ENCODE peak calls at places on chromosomes 11 and 22, in six cellular contexts. One of them, this sample, is unnamed.

GRCh38 chr11:46710821-46711269 is 8.2 kb upstream of the F2 start:
- DNase-seq in PC-3: peak
- DNase-seq in NCI-H146: no peak
- DNase-seq in SK-MEL-5: peak
- DNase-seq in NCI-H1436: no peak
- DNase-seq in heart left ventricle: peak
- DNase-seq in this sample: peak

GRCh38 chr11:8786933-8787332 is 104.3 kb downstream of the RPL27A start:
- DNase-seq in PC-3: no peak
- DNase-seq in NCI-H146: no peak
- DNase-seq in SK-MEL-5: no peak
- DNase-seq in NCI-H1436: no peak
- DNase-seq in heart left ventricle: no peak
- DNase-seq in this sample: no peak

GRCh38 chr11:134398079-134398444 is 14.0 kb downstream of the B3GAT1 start:
- DNase-seq in PC-3: no peak
- DNase-seq in NCI-H146: no peak
- DNase-seq in SK-MEL-5: no peak
- DNase-seq in NCI-H1436: no peak
- DNase-seq in heart left ventricle: no peak
- DNase-seq in this sample: no peak

GRCh38 chr11:93484716-93485115 is 58.5 kb downstream of the SMCO4 start:
- DNase-seq in PC-3: no peak
- DNase-seq in NCI-H146: no peak
- DNase-seq in SK-MEL-5: no peak
- DNase-seq in NCI-H1436: no peak
- DNase-seq in heart left ventricle: no peak
- DNase-seq in this sample: no peak

GRCh38 chr11:57427692-57428082 is 766 bp upstream of the SLC43A3 start:
- DNase-seq in PC-3: no peak
- DNase-seq in NCI-H146: no peak
- DNase-seq in SK-MEL-5: peak
- DNase-seq in NCI-H1436: no peak
- DNase-seq in heart left ventricle: peak
- DNase-seq in this sample: peak

GRCh38 chr11:20501971-20502370 is 97.4 kb upstream of the SLC6A5 start:
- DNase-seq in PC-3: no peak
- DNase-seq in NCI-H146: no peak
- DNase-seq in SK-MEL-5: no peak
- DNase-seq in NCI-H1436: no peak
- DNase-seq in heart left ventricle: no peak
- DNase-seq in this sample: no peak

GRCh38 chr11:110409174-110409573 is 20.6 kb upstream of the FDX1 start:
- DNase-seq in PC-3: no peak
- DNase-seq in NCI-H146: no peak
- DNase-seq in SK-MEL-5: no peak
- DNase-seq in NCI-H1436: no peak
- DNase-seq in heart left ventricle: no peak
- DNase-seq in this sample: peak

GRCh38 chr11:134361661-134362060 is 29.9 kb downstream of the GLB1L2 start:
- DNase-seq in PC-3: no peak
- DNase-seq in NCI-H146: no peak
- DNase-seq in SK-MEL-5: no peak
- DNase-seq in NCI-H1436: no peak
- DNase-seq in heart left ventricle: peak
- DNase-seq in this sample: no peak

GRCh38 chr22:46815559-46815895 is 53.1 kb downstream of the TBC1D22A start:
- DNase-seq in PC-3: no peak
- DNase-seq in NCI-H146: no peak
- DNase-seq in SK-MEL-5: no peak
- DNase-seq in NCI-H1436: no peak
- DNase-seq in heart left ventricle: no peak
- DNase-seq in this sample: no peak

GRCh38 chr22:42324991-42325710 is 54.7 kb upstream of the TCF20 start:
- DNase-seq in PC-3: no peak
- DNase-seq in NCI-H146: peak
- DNase-seq in SK-MEL-5: no peak
- DNase-seq in NCI-H1436: peak
- DNase-seq in heart left ventricle: no peak
- DNase-seq in this sample: no peak

GRCh38 chr11:61776561-61777075 is 15.8 kb downstream of the TMEM258 start:
- DNase-seq in PC-3: peak
- DNase-seq in NCI-H146: peak
- DNase-seq in SK-MEL-5: peak
- DNase-seq in NCI-H1436: peak
- DNase-seq in heart left ventricle: no peak
- DNase-seq in this sample: peak

GRCh38 chr11:128587415-128587814 is at the start of gene ETS1:
- DNase-seq in PC-3: peak
- DNase-seq in NCI-H146: peak
- DNase-seq in SK-MEL-5: peak
- DNase-seq in NCI-H1436: no peak
- DNase-seq in heart left ventricle: no peak
- DNase-seq in this sample: peak

GRCh38 chr22:28006271-28006670 is 87.2 kb upstream of the PITPNB start:
- DNase-seq in PC-3: no peak
- DNase-seq in NCI-H146: no peak
- DNase-seq in SK-MEL-5: no peak
- DNase-seq in NCI-H1436: no peak
- DNase-seq in heart left ventricle: no peak
- DNase-seq in this sample: no peak

GRCh38 chr22:45672564-45673481 is 1.2 kb downstream of the ATXN10 start:
- DNase-seq in PC-3: no peak
- DNase-seq in NCI-H146: peak
- DNase-seq in SK-MEL-5: peak
- DNase-seq in NCI-H1436: no peak
- DNase-seq in heart left ventricle: peak
- DNase-seq in this sample: no peak

GRCh38 chr22:48784701-48785503 is 1042.8 kb downstream of the BRD1 start:
- DNase-seq in PC-3: no peak
- DNase-seq in NCI-H146: no peak
- DNase-seq in SK-MEL-5: no peak
- DNase-seq in NCI-H1436: no peak
- DNase-seq in heart left ventricle: no peak
- DNase-seq in this sample: no peak

GRCh38 chr22:30284172-30284571 is 5.1 kb downstream of the CASTOR1 start:
- DNase-seq in PC-3: no peak
- DNase-seq in NCI-H146: no peak
- DNase-seq in SK-MEL-5: no peak
- DNase-seq in NCI-H1436: no peak
- DNase-seq in heart left ventricle: no peak
- DNase-seq in this sample: no peak

GRCh38 chr11:124612045-124612444 is 817 bp downstream of the PANX3 start:
- DNase-seq in PC-3: no peak
- DNase-seq in NCI-H146: no peak
- DNase-seq in SK-MEL-5: no peak
- DNase-seq in NCI-H1436: no peak
- DNase-seq in heart left ventricle: no peak
- DNase-seq in this sample: no peak

GRCh38 chr11:31641477-31642062 is 132.0 kb downstream of the ELP4 start:
- DNase-seq in PC-3: peak
- DNase-seq in NCI-H146: peak
- DNase-seq in SK-MEL-5: peak
- DNase-seq in NCI-H1436: peak
- DNase-seq in heart left ventricle: no peak
- DNase-seq in this sample: peak

GRCh38 chr22:20549232-20549841 is 41.9 kb downstream of the MED15 start:
- DNase-seq in PC-3: no peak
- DNase-seq in NCI-H146: no peak
- DNase-seq in SK-MEL-5: no peak
- DNase-seq in NCI-H1436: no peak
- DNase-seq in heart left ventricle: no peak
- DNase-seq in this sample: no peak

GRCh38 chr11:8055111-8055835 is 25.7 kb upstream of the TUB start:
- DNase-seq in PC-3: no peak
- DNase-seq in NCI-H146: no peak
- DNase-seq in SK-MEL-5: peak
- DNase-seq in NCI-H1436: no peak
- DNase-seq in heart left ventricle: no peak
- DNase-seq in this sample: no peak

GRCh38 chr22:23205330-23205729 is 25.0 kb downstream of the BCR start:
- DNase-seq in PC-3: no peak
- DNase-seq in NCI-H146: no peak
- DNase-seq in SK-MEL-5: no peak
- DNase-seq in NCI-H1436: no peak
- DNase-seq in heart left ventricle: no peak
- DNase-seq in this sample: no peak

GRCh38 chr11:70577258-70577603 is 178.9 kb downstream of the CTTN start:
- DNase-seq in PC-3: no peak
- DNase-seq in NCI-H146: no peak
- DNase-seq in SK-MEL-5: no peak
- DNase-seq in NCI-H1436: no peak
- DNase-seq in heart left ventricle: no peak
- DNase-seq in this sample: no peak